ENCODE peak calls at places on chromosome 15, in eight cellular contexts. R is iris pigment epithelial cell, D is NCI-H1092, M is left cardiac atrium, L is LoVo, N is lower leg skin, V is NCI-H345, A is kidney glomerular epithelial cell. T is an unnamed sample.

GRCh38 chr15:36632196-36632595 is 52.8 kb downstream of the CDIN1 start:
- DNase-seq in N (no peak), L (peak), M (no peak), V (no peak), D (no peak), R (peak), A (peak), T (peak)

GRCh38 chr15:65071381-65071811 is 3.6 kb upstream of the RASL12 start:
- DNase-seq in V (no peak), N (no peak), L (no peak), M (peak), D (no peak), R (no peak), A (no peak), T (no peak)

GRCh38 chr15:52114656-52115055 is 2.1 kb upstream of the BCL2L10 start:
- DNase-seq in N (no peak), L (no peak), A (no peak), D (peak), V (no peak), R (no peak), M (no peak), T (no peak)

GRCh38 chr15:88238618-88239430 is 17.7 kb downstream of the NTRK3 start:
- DNase-seq in V (no peak), R (peak), A (no peak), N (no peak), M (no peak), L (no peak), D (no peak), T (no peak)

GRCh38 chr15:56806147-56806536 is 72.8 kb upstream of the ZNF280D start:
- DNase-seq in N (no peak), A (no peak), V (no peak), L (peak), D (no peak), M (no peak), R (no peak), T (no peak)

GRCh38 chr15:95347846-95348245 is 982.7 kb upstream of the NR2F2 start:
- DNase-seq in L (no peak), A (no peak), V (no peak), D (no peak), M (no peak), R (no peak), N (no peak), T (no peak)

GRCh38 chr15:98875309-98875708 is 132.3 kb downstream of the PGPEP1L start:
- DNase-seq in R (no peak), M (no peak), N (no peak), D (no peak), V (no peak), A (no peak), L (no peak), T (peak)

GRCh38 chr15:56913670-56914069 is 4.8 kb upstream of the TCF12 start:
- DNase-seq in N (no peak), L (no peak), A (peak), V (no peak), R (peak), M (no peak), D (no peak), T (no peak)

GRCh38 chr15:60396964-60397771 is 618 bp downstream of the ANXA2 start:
- DNase-seq in V (peak), M (peak), L (peak), A (peak), D (no peak), R (peak), N (peak), T (peak)

GRCh38 chr15:63640146-63640545 is 43.0 kb downstream of the FBXL22 start:
- DNase-seq in M (no peak), N (no peak), D (no peak), A (no peak), R (peak), L (no peak), V (no peak), T (no peak)

GRCh38 chr15:66138096-66138783 is 115.3 kb downstream of the MEGF11 start:
- DNase-seq in V (no peak), A (no peak), R (no peak), L (no peak), D (peak), M (peak), N (no peak), T (no peak)

GRCh38 chr15:40322531-40323238 is 807 bp upstream of the INAFM2 start:
- DNase-seq in M (peak), V (no peak), L (no peak), A (no peak), R (no peak), N (no peak), D (no peak), T (no peak)

GRCh38 chr15:90099868-90100854 is 2.1 kb downstream of the IDH2 start:
- DNase-seq in D (no peak), L (no peak), V (peak), A (peak), M (peak), R (no peak), N (peak), T (peak)

GRCh38 chr15:58463815-58464697 is 32.3 kb downstream of the LIPC start:
- DNase-seq in A (peak), D (no peak), N (no peak), L (no peak), M (no peak), R (peak), V (peak), T (peak)

GRCh38 chr15:41882689-41883483 is 11.0 kb downstream of the SPTBN5 start:
- DNase-seq in L (no peak), N (no peak), A (no peak), V (no peak), R (no peak), M (no peak), D (no peak), T (no peak)

GRCh38 chr15:61275901-61276300 is 46.8 kb upstream of the RORA start:
- DNase-seq in A (no peak), D (peak), N (no peak), V (peak), M (no peak), L (peak), R (no peak), T (no peak)

GRCh38 chr15:62307551-62307950 is 142.5 kb upstream of the C2CD4B start:
- DNase-seq in D (no peak), N (no peak), M (no peak), A (peak), L (no peak), R (peak), V (no peak), T (peak)

GRCh38 chr15:84684092-84684491 is 26.1 kb upstream of the NMB start:
- DNase-seq in L (no peak), M (no peak), D (no peak), A (peak), N (no peak), R (peak), V (no peak), T (peak)

GRCh38 chr15:49036650-49037545 is 9.3 kb downstream of the SECISBP2L start:
- DNase-seq in L (no peak), A (no peak), D (no peak), N (no peak), M (no peak), V (no peak), R (peak), T (peak)

GRCh38 chr15:59548501-59549230 is 62.9 kb upstream of the GCNT3 start:
- DNase-seq in V (no peak), M (no peak), N (no peak), L (no peak), R (no peak), A (no peak), D (no peak), T (no peak)

GRCh38 chr15:90869140-90869541 is 753 bp downstream of the FURIN start:
- DNase-seq in V (no peak), R (no peak), A (no peak), M (no peak), N (no peak), D (no peak), L (no peak), T (no peak)

GRCh38 chr15:66008920-66009572 is 139.8 kb downstream of the RAB11A start:
- DNase-seq in D (no peak), M (no peak), V (no peak), A (peak), R (peak), L (peak), N (no peak), T (peak)

GRCh38 chr15:28911295-28911979 is 25.7 kb downstream of the APBA2 start:
- DNase-seq in M (no peak), D (no peak), L (no peak), N (peak), R (no peak), V (no peak), A (no peak), T (no peak)

GRCh38 chr15:34610388-34610787 is 26.9 kb upstream of the GOLGA8B start:
- DNase-seq in A (peak), M (no peak), N (no peak), L (no peak), R (peak), D (no peak), V (no peak), T (peak)

GRCh38 chr15:90865702-90866101 is 2.7 kb upstream of the FURIN start:
- DNase-seq in A (no peak), D (no peak), V (no peak), L (no peak), N (no peak), M (no peak), R (no peak), T (no peak)

GRCh38 chr15:60340207-60340921 is 57.4 kb downstream of the ANXA2 start:
- DNase-seq in A (no peak), L (no peak), V (no peak), R (no peak), N (no peak), M (no peak), D (no peak), T (no peak)

GRCh38 chr15:50906954-50907865 is 1.3 kb upstream of the AP4E1 start:
- DNase-seq in D (no peak), R (peak), M (no peak), L (peak), V (no peak), A (peak), N (no peak), T (no peak)

GRCh38 chr15:63362196-63362595 is 19.4 kb downstream of the CA12 start:
- DNase-seq in V (no peak), M (peak), D (no peak), R (no peak), L (no peak), N (no peak), A (peak), T (no peak)

GRCh38 chr15:67548862-67549651 is 6.6 kb downstream of the MAP2K5 start:
- DNase-seq in L (no peak), N (no peak), V (peak), D (peak), A (no peak), R (no peak), M (no peak), T (no peak)

GRCh38 chr15:28989896-28990295 is 104.1 kb downstream of the APBA2 start:
- DNase-seq in A (no peak), V (no peak), N (no peak), R (no peak), M (no peak), D (no peak), L (no peak), T (no peak)

GRCh38 chr15:29821416-29822099 is 710 bp downstream of the TJP1 start:
- DNase-seq in R (peak), A (peak), M (peak), V (peak), N (peak), D (peak), L (peak), T (peak)

GRCh38 chr15:34986326-34987181 is 1.5 kb downstream of the ZNF770 start:
- DNase-seq in N (no peak), A (peak), V (no peak), R (no peak), M (no peak), D (no peak), L (no peak), T (no peak)

GRCh38 chr15:72912121-72912520 is 128.6 kb upstream of the ADPGK start:
- DNase-seq in M (no peak), V (no peak), A (no peak), R (no peak), L (no peak), D (no peak), N (no peak), T (no peak)

GRCh38 chr15:41284425-41285177 is 47.8 kb downstream of the OIP5 start:
- DNase-seq in A (no peak), N (peak), L (peak), R (peak), M (no peak), V (peak), D (no peak), T (peak)